ENCODE peak calls at places on chromosome 10, in nine cellular contexts. L is EL; M is EH; Y is effector CD8-positive, alpha-beta T cell; B is mammary epithelial cell; X is posterior cingulate gyrus; Q is GM12892; N is activated gamma-delta T cell treated with Interleukin-2 at 50 U/mL for 16 hours; U is NCI-H774. W is an unnamed sample.

GRCh38 chr10:11154809-11155208 is 137.1 kb downstream of the CELF2 start:
- DNase-seq in B (no peak), Y (no peak), M (peak), U (no peak), Q (no peak), L (peak), N (no peak), X (no peak), W (no peak)

GRCh38 chr10:26799342-26799741 is 61.4 kb downstream of the ABI1 start:
- DNase-seq in Y (no peak), Q (no peak), L (no peak), B (no peak), N (no peak), M (no peak), X (no peak), U (peak), W (no peak)

GRCh38 chr10:44911081-44911540 is at the start of gene TMEM72:
- DNase-seq in Y (no peak), N (no peak), B (no peak), L (no peak), Q (no peak), U (no peak), X (no peak), M (no peak), W (no peak)

GRCh38 chr10:1392127-1392526 is 335.9 kb downstream of the WDR37 start:
- DNase-seq in N (no peak), Y (no peak), M (no peak), L (no peak), X (no peak), U (no peak), B (no peak), Q (no peak), W (no peak)

GRCh38 chr10:129759214-129760002 is 204.7 kb downstream of the EBF3 start:
- DNase-seq in Y (no peak), X (no peak), B (no peak), L (no peak), N (no peak), Q (no peak), U (no peak), M (no peak), W (no peak)

GRCh38 chr10:85787393-85787792 is 579.2 kb downstream of the GRID1 start:
- DNase-seq in Y (no peak), M (no peak), L (no peak), U (no peak), Q (no peak), B (no peak), X (no peak), N (no peak), W (no peak)

GRCh38 chr10:688287-688620 is 1.2 kb downstream of the DIP2C start:
- DNase-seq in Q (no peak), L (peak), N (no peak), M (peak), B (peak), X (no peak), U (no peak), Y (no peak), W (no peak)

GRCh38 chr10:11861341-11861740 is 38.2 kb downstream of the PROSER2 start:
- DNase-seq in M (no peak), L (no peak), U (no peak), X (no peak), B (no peak), Q (no peak), N (no peak), Y (no peak), W (no peak)

GRCh38 chr10:124339951-124340760 is 78.6 kb downstream of the OAT start:
- DNase-seq in X (no peak), U (no peak), Q (no peak), N (no peak), L (peak), Y (no peak), B (peak), M (peak), W (no peak)

GRCh38 chr10:31304261-31304970 is 14.6 kb upstream of the ZEB1 start:
- DNase-seq in B (no peak), N (no peak), M (peak), Q (no peak), X (no peak), Y (no peak), U (no peak), L (no peak), W (no peak)

GRCh38 chr10:49173201-49173772 is 14.9 kb downstream of the TMEM273 start:
- DNase-seq in M (no peak), B (no peak), Y (no peak), X (no peak), Q (no peak), U (no peak), N (no peak), L (no peak), W (no peak)

GRCh38 chr10:659710-660141 is 29.7 kb downstream of the DIP2C start:
- DNase-seq in L (peak), Y (no peak), X (no peak), N (no peak), Q (no peak), U (no peak), M (peak), B (no peak), W (no peak)

GRCh38 chr10:13820119-13820518 is 233.4 kb downstream of the PRPF18 start:
- DNase-seq in N (no peak), B (no peak), M (no peak), X (no peak), L (no peak), Y (no peak), U (no peak), Q (no peak), W (no peak)

GRCh38 chr10:90635111-90635798 is 222.6 kb downstream of the HTR7 start:
- DNase-seq in B (no peak), U (no peak), Y (no peak), M (no peak), L (no peak), Q (no peak), X (no peak), N (no peak), W (no peak)

GRCh38 chr10:43598447-43598846 is 7.8 kb upstream of the ZNF485 start:
- DNase-seq in U (no peak), Q (no peak), N (no peak), B (no peak), Y (no peak), L (peak), M (peak), X (no peak), W (no peak)

GRCh38 chr10:103806376-103807320 is 48.7 kb downstream of the SH3PXD2A start:
- DNase-seq in N (no peak), Y (no peak), Q (no peak), M (no peak), L (no peak), U (no peak), B (no peak), X (no peak), W (no peak)

GRCh38 chr10:3008518-3009195 is 58.7 kb upstream of the PFKP start:
- DNase-seq in X (no peak), Y (no peak), L (no peak), U (no peak), M (no peak), Q (no peak), B (no peak), N (no peak), W (no peak)

GRCh38 chr10:14523286-14523685 is 192.6 kb upstream of the FRMD4A start:
- DNase-seq in Y (no peak), L (no peak), N (no peak), B (no peak), M (no peak), U (no peak), Q (no peak), X (no peak), W (no peak)

GRCh38 chr10:116721991-116722392 is 20.4 kb downstream of the HSPA12A start:
- DNase-seq in Y (no peak), L (no peak), B (no peak), N (no peak), Q (no peak), X (no peak), U (no peak), M (peak), W (no peak)

GRCh38 chr10:91635401-91636400 is 2.8 kb upstream of the PPP1R3C start:
- DNase-seq in L (peak), B (peak), Q (no peak), N (peak), M (peak), Y (no peak), X (no peak), U (peak), W (no peak)

GRCh38 chr10:63229192-63229591 is 96.1 kb downstream of the NRBF2 start:
- DNase-seq in N (no peak), M (no peak), U (no peak), B (no peak), X (no peak), Y (no peak), L (no peak), Q (no peak), W (no peak)

GRCh38 chr10:17660921-17661320 is 17.0 kb downstream of the STAM start:
- DNase-seq in U (no peak), Q (no peak), M (peak), L (peak), X (no peak), N (no peak), Y (no peak), B (no peak), W (no peak)

GRCh38 chr10:61389887-61390286 is 63.3 kb downstream of the TMEM26 start:
- DNase-seq in Y (no peak), U (no peak), B (no peak), Q (no peak), X (no peak), M (no peak), N (no peak), L (peak), W (no peak)

GRCh38 chr10:86438091-86438749 is 71.6 kb upstream of the GRID1 start:
- DNase-seq in Y (no peak), M (no peak), N (no peak), U (no peak), Q (no peak), X (no peak), B (no peak), L (no peak), W (no peak)

GRCh38 chr10:2777946-2778345 is 289.4 kb upstream of the PFKP start:
- DNase-seq in Q (no peak), M (no peak), L (no peak), U (no peak), N (no peak), X (no peak), B (no peak), Y (no peak), W (no peak)

GRCh38 chr10:77702166-77702565 is 64.6 kb upstream of the KCNMA1 start:
- DNase-seq in B (peak), X (no peak), U (no peak), Y (no peak), L (peak), M (peak), N (no peak), Q (no peak), W (no peak)

GRCh38 chr10:122310311-122311050 is 39.4 kb downstream of the BTBD16 start:
- DNase-seq in X (no peak), L (no peak), B (no peak), Y (no peak), M (no peak), N (no peak), Q (no peak), U (no peak), W (no peak)

W was measured in 8988T.